ENCODE peak calls at places on chromosomes 12 and 14, in seven cellular contexts. L is body of pancreas, U is tibial artery, F is kidney glomerular epithelial cell, B is mesendoderm, H is GM04504, E is cardiac septum. M is an unnamed sample.

GRCh38 chr14:79575032-79575431 is 636.3 kb downstream of the DIO2 start:
- DNase-seq in B (no peak), F (no peak), E (no peak), H (no peak), L (no peak), U (no peak), M (no peak)

GRCh38 chr12:45670339-45671065 is 59.0 kb upstream of the ARID2 start:
- DNase-seq in F (no peak), L (no peak), B (no peak), H (no peak), E (no peak), U (no peak), M (no peak)

GRCh38 chr12:26572131-26572530 is 260.9 kb downstream of the ITPR2 start:
- DNase-seq in E (no peak), F (no peak), U (no peak), B (peak; percentile 34), L (no peak), H (no peak), M (no peak)

GRCh38 chr14:20428802-20429201 is 7.2 kb downstream of the KLHL33 start:
- DNase-seq in B (no peak), H (no peak), U (no peak), F (no peak), L (no peak), E (no peak), M (no peak)

GRCh38 chr14:89625988-89626806 is 209.2 kb upstream of the FOXN3 start:
- DNase-seq in B (peak; percentile 74), E (no peak), U (no peak), H (no peak), F (no peak), L (no peak), M (no peak)

GRCh38 chr14:69941768-69942742 is 62.8 kb downstream of the SMOC1 start:
- DNase-seq in U (no peak), L (no peak), H (no peak), E (no peak), B (no peak), F (no peak), M (no peak)

GRCh38 chr12:132277374-132277801 is 52.0 kb downstream of the GALNT9 start:
- DNase-seq in B (no peak), E (no peak), L (no peak), F (no peak), H (no peak), U (no peak), M (no peak)

GRCh38 chr14:73245401-73246325 is 8.4 kb downstream of the PAPLN start:
- DNase-seq in B (no peak), L (peak; percentile 53), H (no peak), F (no peak), E (peak; percentile 82), U (no peak), M (no peak)

GRCh38 chr14:30875788-30876053 is 1.4 kb downstream of the COCH start:
- DNase-seq in H (no peak), F (no peak), U (no peak), L (no peak), E (no peak), B (no peak), M (peak; percentile 22)

GRCh38 chr14:96167224-96168148 is 37.2 kb upstream of the BDKRB2 start:
- DNase-seq in L (no peak), H (peak; percentile 77), E (peak; percentile 50), F (peak; percentile 57), U (no peak), B (peak; percentile 40), M (no peak)

GRCh38 chr12:49626836-49627235 is 3.5 kb downstream of the PRPF40B start:
- DNase-seq in H (no peak), F (no peak), B (peak; percentile 69), U (no peak), E (no peak), L (no peak), M (no peak)

GRCh38 chr12:16573652-16574077 is 32.3 kb downstream of the LMO3 start:
- DNase-seq in H (no peak), E (no peak), L (peak; percentile 80), B (peak; percentile 98), U (peak; percentile 65), F (no peak), M (no peak)

GRCh38 chr14:35879654-35880249 is 53.6 kb downstream of the BRMS1L start:
- DNase-seq in L (no peak), F (peak; percentile 1), U (no peak), H (no peak), B (no peak), E (no peak), M (no peak)

GRCh38 chr12:104168596-104168995 is 30.6 kb upstream of the NFYB start:
- DNase-seq in L (no peak), H (no peak), B (no peak), E (no peak), F (no peak), U (no peak), M (no peak)

GRCh38 chr12:132475304-132476037 is 14.5 kb upstream of the FBRSL1 start:
- DNase-seq in L (no peak), B (no peak), F (no peak), H (no peak), U (no peak), E (no peak), M (no peak)

GRCh38 chr12:112381421-112381897 is 772 bp downstream of the HECTD4 start:
- DNase-seq in F (no peak), U (peak; percentile 68), B (peak; percentile 50), E (no peak), L (peak; percentile 24), H (no peak), M (no peak)

GRCh38 chr12:2963760-2964292 is 4.6 kb downstream of the TEAD4 start:
- DNase-seq in L (no peak), E (peak; percentile 80), F (no peak), H (no peak), B (peak; percentile 91), U (no peak), M (no peak)

GRCh38 chr12:64169999-64170398 is 52.1 kb downstream of the KICS2 start:
- DNase-seq in H (no peak), F (no peak), U (no peak), L (no peak), E (no peak), B (no peak), M (no peak)

GRCh38 chr12:53190108-53190729 is 9.5 kb upstream of the CSAD start:
- DNase-seq in E (no peak), U (peak; percentile 78), B (peak; percentile 86), H (no peak), L (peak; percentile 70), F (peak; percentile 29), M (no peak)

GRCh38 chr12:96233941-96234461 is 39.8 kb downstream of the ELK3 start:
- DNase-seq in L (peak; percentile 58), E (peak; percentile 93), H (peak; percentile 96), B (no peak), F (no peak), U (peak; percentile 98), M (peak; percentile 95)

GRCh38 chr14:35034440-35034833 is 11.6 kb upstream of the FAM177A1 start:
- DNase-seq in F (no peak), U (no peak), L (no peak), E (no peak), B (peak; percentile 30), H (no peak), M (no peak)

GRCh38 chr14:89575386-89576061 is 158.5 kb upstream of the FOXN3 start:
- DNase-seq in B (no peak), U (no peak), H (no peak), F (no peak), L (no peak), E (no peak), M (no peak)

GRCh38 chr12:113961921-113962710 is 4.0 kb downstream of the RBM19 start:
- DNase-seq in U (no peak), E (no peak), H (peak; percentile 3), B (no peak), L (no peak), F (no peak), M (no peak)

GRCh38 chr14:65927871-65928270 is 515.3 kb downstream of the FUT8 start:
- DNase-seq in H (no peak), F (no peak), E (no peak), B (peak; percentile 85), L (peak; percentile 16), U (no peak), M (no peak)

GRCh38 chr12:1791104-1791927 is 29.0 kb upstream of the LRTM2 start:
- DNase-seq in L (peak; percentile 84), B (peak; percentile 63), E (no peak), F (peak; percentile 36), U (peak; percentile 75), H (peak; percentile 38), M (no peak)

GRCh38 chr12:15883536-15883935 is 1.3 kb downstream of the STRAP start:
- DNase-seq in U (no peak), L (no peak), H (no peak), F (no peak), E (no peak), B (no peak), M (no peak)

GRCh38 chr14:68193970-68194634 is 374.5 kb downstream of the RAD51B start:
- DNase-seq in L (peak; percentile 57), F (no peak), U (no peak), B (no peak), E (no peak), H (no peak), M (no peak)

GRCh38 chr14:71948101-71948500 is 15.9 kb downstream of the RGS6 start:
- DNase-seq in F (no peak), U (no peak), L (no peak), H (no peak), B (no peak), E (no peak), M (no peak)

GRCh38 chr12:99983721-99984258 is 946 bp downstream of the ANKS1B start:
- DNase-seq in B (peak; percentile 20), E (no peak), H (no peak), F (no peak), L (peak; percentile 11), U (no peak), M (no peak)

GRCh38 chr12:12166751-12167150 is 96.0 kb downstream of the BCL2L14 start:
- DNase-seq in F (no peak), L (no peak), E (no peak), U (no peak), H (no peak), B (no peak), M (no peak)

GRCh38 chr12:96493101-96493500 is 3.7 kb downstream of the CFAP54 start:
- DNase-seq in E (no peak), U (no peak), H (no peak), B (no peak), F (no peak), L (no peak), M (no peak)

GRCh38 chr14:96269359-96269710 is 13.3 kb downstream of the BDKRB1 start:
- DNase-seq in F (no peak), B (no peak), U (no peak), L (no peak), H (no peak), E (no peak), M (no peak)

GRCh38 chr14:44778562-44778961 is 183.2 kb downstream of the KLHL28 start:
- DNase-seq in U (no peak), B (peak; percentile 82), E (no peak), F (peak; percentile 52), L (no peak), H (no peak), M (no peak)

GRCh38 chr14:88323520-88324199 is 591 bp upstream of the KCNK10 start:
- DNase-seq in L (peak; percentile 28), H (no peak), F (peak; percentile 9), E (no peak), B (peak; percentile 52), U (no peak), M (peak; percentile 47)

GRCh38 chr12:97594236-97594635 is 131.6 kb downstream of the RMST start:
- DNase-seq in L (no peak), E (no peak), F (no peak), B (no peak), U (no peak), H (no peak), M (no peak)

GRCh38 chr12:68359669-68360068 is 27.5 kb upstream of the MDM1 start:
- DNase-seq in H (no peak), E (no peak), L (no peak), U (no peak), F (no peak), B (no peak), M (no peak)

GRCh38 chr14:101062065-101062450 is 158.5 kb upstream of the RTL1 start:
- DNase-seq in F (no peak), L (no peak), U (peak; percentile 55), B (no peak), H (no peak), E (peak; percentile 22), M (no peak)

GRCh38 chr12:1995205-1995896 is 8.9 kb downstream of the DCP1B start:
- DNase-seq in B (no peak), F (no peak), H (no peak), L (no peak), U (no peak), E (no peak), M (no peak)

M was measured in nucleus accumbens.